ENCODE peak calls at places on chromosomes 1 and 21, in six cellular contexts. C is PC-3, O is stomach, D is thyroid gland, Z is BJ, F is cardiac muscle cell. A is an unnamed sample. For H3K27me3, the result is how much of the 10 kb centered on the place peaks cover.

GRCh38 chr1:93976291-93976690 is 67.1 kb upstream of the GCLM start:
- DNase-seq in O (no peak), Z (no peak), D (no peak), F (no peak), C (peak), A (no peak)

GRCh38 chr1:177937931-177938330 is 31.9 kb downstream of the SEC16B start:
- DNase-seq in O (no peak), F (peak), C (no peak), Z (peak), D (no peak), A (no peak)

GRCh38 chr1:206986885-206987284 is 16.6 kb upstream of the FCAMR start:
- DNase-seq in O (no peak), F (no peak), D (no peak), C (no peak), Z (no peak), A (no peak)

GRCh38 chr1:32989160-32989894 is 24.7 kb upstream of the RNF19B start:
- DNase-seq in C (peak), O (peak), F (peak), D (peak), Z (peak), A (peak)

GRCh38 chr21:39180429-39181019 is 2.7 kb downstream of the PSMG1 start:
- DNase-seq in Z (no peak), O (no peak), D (no peak), C (peak), F (peak), A (no peak)

GRCh38 chr1:178328728-178329127 is 168.0 kb downstream of the CLEC20A start:
- DNase-seq in C (no peak), D (no peak), F (no peak), O (no peak), Z (no peak), A (no peak)

GRCh38 chr1:205144751-205145150 is 23.0 kb upstream of the RBBP5 start:
- DNase-seq in O (no peak), Z (peak), D (no peak), C (peak), F (peak), A (no peak)

GRCh38 chr1:225697437-225697836 is 44.5 kb upstream of the ENAH start:
- DNase-seq in F (no peak), O (no peak), C (no peak), Z (no peak), D (no peak), A (no peak)

GRCh38 chr1:206954616-206955342 is 8.5 kb upstream of the PIGR start:
- DNase-seq in D (no peak), Z (no peak), O (no peak), F (no peak), C (no peak), A (no peak)

GRCh38 chr21:21232320-21232719 is 234.1 kb downstream of the NCAM2 start:
- DNase-seq in C (peak), O (no peak), D (peak), F (peak), Z (peak), A (no peak)

GRCh38 chr1:155691992-155692528 is 3.2 kb downstream of the DAP3 start:
- DNase-seq in F (no peak), D (no peak), Z (no peak), C (no peak), O (no peak), A (no peak)

GRCh38 chr1:158176399-158176798 is 4.3 kb upstream of the CD1D start:
- DNase-seq in D (no peak), Z (no peak), F (no peak), O (no peak), C (no peak), A (no peak)

DNA sequence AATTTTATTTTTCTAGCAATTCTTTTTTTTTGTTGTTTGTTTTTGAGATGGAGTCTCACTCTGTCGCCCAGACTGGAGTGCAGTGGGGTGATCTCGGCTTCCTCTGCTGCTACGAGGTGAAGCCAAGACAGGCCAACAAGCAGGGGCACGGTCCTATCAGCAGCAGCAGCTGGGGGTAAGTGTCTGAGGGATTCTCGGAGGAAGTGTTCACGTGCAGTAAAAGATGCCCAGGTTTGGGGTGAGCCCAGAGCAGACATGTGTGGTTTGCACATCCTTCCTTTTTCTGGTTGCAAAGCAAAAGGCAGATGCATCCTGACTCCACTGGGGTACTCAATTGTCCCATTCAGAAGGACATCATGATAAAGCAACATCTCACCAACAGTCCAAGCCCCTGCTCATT is 27.7 kb downstream of the PIGP start:
- DNase-seq in F (no peak), D (no peak), O (no peak), Z (no peak), C (no peak), A (no peak)
- H3K27me3 ChIP-seq in F (under half), D (under half), O (under half), Z (under half), C (under half), A (under half)

GRCh38 chr1:61049850-61050540 is 32.4 kb upstream of the NFIA start:
- DNase-seq in C (peak), D (peak), Z (peak), F (peak), O (peak), A (peak)
- H3K27me3 ChIP-seq in C (under half), D (under half), Z (under half), F (half or more), O (under half), A (under half)

GRCh38 chr1:7550981-7551380 is 220.1 kb upstream of the VAMP3 start:
- DNase-seq in O (no peak), Z (no peak), F (no peak), C (no peak), D (no peak), A (peak)
- H3K27me3 ChIP-seq in O (under half), Z (under half), F (under half), C (under half), D (under half), A (under half)

DNA sequence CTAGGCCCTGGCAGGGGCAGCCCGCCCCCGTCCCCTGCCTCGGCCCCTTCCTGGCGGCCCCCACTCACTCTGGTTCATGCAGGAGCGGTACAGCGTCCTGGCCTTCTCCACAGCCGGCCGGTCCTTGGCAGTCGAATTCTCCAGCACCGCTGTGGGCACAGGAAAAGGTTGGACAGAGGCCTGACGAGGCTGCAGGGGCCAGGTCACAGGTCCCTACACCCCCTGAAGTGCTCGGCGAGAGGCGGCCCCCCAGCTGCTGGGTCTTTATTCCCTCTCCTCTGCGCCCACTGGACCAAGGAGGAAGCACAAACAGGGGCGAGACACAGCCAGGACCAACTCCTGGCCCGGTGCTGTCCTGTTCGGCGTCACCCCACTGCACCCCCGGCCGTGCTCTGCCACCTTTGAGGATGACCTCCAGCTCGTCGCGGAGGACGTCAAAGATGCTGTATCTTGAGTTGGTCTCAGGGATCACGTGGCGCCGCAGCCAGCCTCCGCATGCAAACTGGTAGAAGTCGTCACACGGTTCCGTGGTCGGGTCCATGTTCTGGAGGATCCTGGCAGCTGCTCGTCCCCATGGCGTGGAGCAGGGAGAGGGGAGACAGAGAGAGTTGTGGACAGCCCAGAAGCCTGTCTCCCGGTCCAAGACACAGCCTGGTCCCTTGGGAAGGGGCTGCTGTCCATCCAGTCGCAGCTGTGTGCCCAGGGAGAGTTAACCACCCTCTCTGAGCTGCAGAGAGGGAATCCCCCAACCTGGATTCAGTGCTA is 22.9 kb downstream of the PRXL2B start:
- DNase-seq in D (peak), F (no peak), C (no peak), Z (no peak), O (no peak), A (peak)
- H3K27me3 ChIP-seq in D (under half), F (under half), C (under half), Z (under half), O (under half), A (under half)

A was measured in upper lobe of right lung.